ENCODE peak calls at places on chromosomes 16 and 17, in five cellular contexts. O is cardiac fibroblast, L is Calu3, C is foreskin fibroblast, U is AG09309. R is an unnamed sample.

GRCh38 chr16:63289834-63290460 is 1253.7 kb upstream of the CDH8 start:
- DNase-seq in O (peak), L (peak), C (no peak), U (no peak), R (no peak)

GRCh38 chr16:55494994-55495421 is 13.9 kb upstream of the LPCAT2 start:
- DNase-seq in O (peak), L (peak), C (peak), U (peak), R (peak)

GRCh38 chr17:61361084-61361483 is 38.6 kb upstream of the TBX2 start:
- DNase-seq in O (peak), L (no peak), C (peak), U (peak), R (peak)

GRCh38 chr17:78128616-78129384 is at the start of gene TMC6:
- DNase-seq in O (no peak), L (peak), C (no peak), U (no peak), R (no peak)

GRCh38 chr17:35731239-35731931 is at the start of gene RASL10B:
- DNase-seq in O (peak), L (peak), C (peak), U (no peak), R (no peak)

GRCh38 chr16:53926209-53926608 is 222.3 kb downstream of the FTO start:
- DNase-seq in O (no peak), L (no peak), C (no peak), U (no peak), R (no peak)

GRCh38 chr17:48568499-48569259 is 9.5 kb downstream of the HOXB4 start:
- DNase-seq in O (no peak), L (no peak), C (no peak), U (no peak), R (no peak)

GRCh38 chr17:44354582-44355309 is 8.9 kb downstream of the FAM171A2 start:
- DNase-seq in O (no peak), L (no peak), C (no peak), U (no peak), R (no peak)

GRCh38 chr16:50684823-50685455 is 3.8 kb upstream of the SNX20 start:
- DNase-seq in O (no peak), L (no peak), C (no peak), U (no peak), R (no peak)

GRCh38 chr17:13650096-13650675 is 48.5 kb upstream of the HS3ST3A1 start:
- DNase-seq in O (no peak), L (no peak), C (no peak), U (no peak), R (no peak)

GRCh38 chr16:58866935-58867334 is 132.8 kb upstream of the GOT2 start:
- DNase-seq in O (no peak), L (no peak), C (no peak), U (no peak), R (no peak)

GRCh38 chr17:81039854-81040758 is 5.2 kb downstream of the BAIAP2 start:
- DNase-seq in O (peak), L (peak), C (peak), U (no peak), R (no peak)

GRCh38 chr17:17712268-17712924 is 31.1 kb downstream of the RAI1 start:
- DNase-seq in O (peak), L (no peak), C (peak), U (peak), R (peak)

GRCh38 chr17:33373209-33373608 is 80.1 kb upstream of the ASIC2 start:
- DNase-seq in O (no peak), L (no peak), C (no peak), U (no peak), R (no peak)

GRCh38 chr17:42642377-42642776 is 16.7 kb upstream of the TUBG2 start:
- DNase-seq in O (no peak), L (no peak), C (no peak), U (no peak), R (no peak)

GRCh38 chr17:66523378-66524174 is 221.2 kb downstream of the PRKCA start:
- DNase-seq in O (peak), L (no peak), C (peak), U (no peak), R (no peak)

GRCh38 chr17:1168537-1169234 is 11.1 kb downstream of the ABR start:
- DNase-seq in O (no peak), L (no peak), C (no peak), U (no peak), R (no peak)

GRCh38 chr17:1169913-1170312 is 9.9 kb downstream of the ABR start:
- DNase-seq in O (no peak), L (no peak), C (no peak), U (no peak), R (no peak)

GRCh38 chr17:1169471-1169908 is 10.3 kb downstream of the ABR start:
- DNase-seq in O (no peak), L (no peak), C (no peak), U (no peak), R (no peak)

GRCh38 chr17:1171953-1172352 is 7.8 kb downstream of the ABR start:
- DNase-seq in O (no peak), L (no peak), C (no peak), U (no peak), R (no peak)

GRCh38 chr17:1170739-1171138 is 9.0 kb downstream of the ABR start:
- DNase-seq in O (no peak), L (no peak), C (no peak), U (no peak), R (no peak)
- TF ChIP-seq CTCF in O (no peak), L (no peak), C (no peak), U (no peak), R (no peak)

GRCh38 chr16:2914233-2914632 is 2.5 kb downstream of the FLYWCH1 start:
- DNase-seq in O (no peak), L (no peak), C (no peak), U (no peak), R (no peak)
- TF ChIP-seq CTCF in O (no peak), L (no peak), C (no peak), U (no peak), R (no peak)

DNA sequence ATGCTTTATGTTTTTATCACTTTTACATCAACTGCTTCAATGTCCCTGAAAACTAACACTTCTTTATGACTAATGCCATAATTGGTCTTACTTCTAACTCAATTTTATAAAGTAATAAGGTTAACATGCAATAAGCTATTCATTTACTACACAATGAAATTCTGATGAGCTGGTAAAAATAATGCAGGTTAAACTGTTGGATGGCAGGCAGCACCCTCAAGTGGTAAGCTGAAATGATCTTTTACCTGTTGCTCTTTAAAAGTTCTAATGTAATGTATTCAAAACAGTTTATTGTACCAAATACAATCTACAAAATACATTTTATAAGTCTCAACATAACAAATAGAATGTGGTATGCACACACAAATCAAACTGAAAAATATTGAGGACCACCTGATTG is 1280.3 kb downstream of the CDH8 start:
- DNase-seq in O (no peak), L (no peak), C (no peak), U (no peak), R (no peak)
- TF ChIP-seq CTCF in O (no peak), L (no peak), C (no peak), U (no peak), R (no peak)

GRCh38 chr17:7311110-7311698 is 3.8 kb downstream of the EIF5A start:
- DNase-seq in O (no peak), L (no peak), C (no peak), U (no peak), R (no peak)

GRCh38 chr17:7312432-7313027 is 2.6 kb downstream of the GPS2 start:
- DNase-seq in O (no peak), L (no peak), C (no peak), U (no peak), R (no peak)

GRCh38 chr17:7313890-7314718 is 1.1 kb downstream of the GPS2 start:
- DNase-seq in O (peak), L (no peak), C (peak), U (no peak), R (no peak)

GRCh38 chr17:7314719-7315569 is at the start of gene GPS2:
- DNase-seq in O (peak), L (peak), C (peak), U (no peak), R (no peak)

DNA sequence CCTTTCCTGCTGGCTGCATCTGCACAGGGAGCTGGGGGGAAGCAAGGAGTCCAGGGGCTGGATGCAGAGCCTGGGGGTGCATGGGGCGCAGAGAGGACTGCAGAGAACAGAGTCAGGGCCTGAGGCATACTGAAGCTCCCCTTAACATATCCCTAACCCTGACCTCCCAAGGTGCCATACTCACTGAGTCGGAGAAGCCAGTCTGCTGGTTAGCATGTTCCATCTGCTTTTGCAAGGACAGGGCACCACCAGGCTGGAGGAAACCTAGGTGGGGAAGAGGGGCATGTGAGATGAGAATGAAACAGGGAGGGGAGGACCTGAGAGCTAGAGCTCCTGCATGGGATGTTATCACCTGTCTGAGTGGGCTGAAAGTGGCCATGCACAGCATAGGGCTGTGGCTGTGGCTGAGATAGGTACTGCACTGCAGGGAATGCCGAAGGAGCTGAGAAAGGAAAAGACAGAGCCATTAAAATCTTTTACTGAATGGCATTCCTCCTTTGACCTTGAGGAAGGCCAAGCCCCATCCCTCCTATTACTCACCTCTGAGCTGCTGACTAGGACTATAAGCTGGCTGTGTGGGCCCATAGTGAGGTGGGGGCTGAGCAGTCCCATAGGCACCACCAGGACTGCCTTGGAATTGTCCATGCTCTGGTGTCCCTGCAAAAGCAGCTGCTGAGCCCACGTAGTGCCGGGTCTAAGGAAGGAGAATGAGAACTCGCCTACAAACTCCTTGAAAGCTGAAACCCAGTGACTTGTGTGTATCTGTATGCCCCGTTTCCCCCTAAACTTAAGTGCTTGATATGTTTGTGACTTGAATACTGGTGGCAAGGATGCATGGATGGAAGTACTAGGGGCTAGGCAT is 1.9 kb downstream of the GPS2 start:
- DNase-seq in O (peak), L (peak), C (peak), U (no peak), R (no peak)
- TF ChIP-seq CTCF in O (peak), L (no peak), C (no peak), U (no peak), R (no peak)

DNA sequence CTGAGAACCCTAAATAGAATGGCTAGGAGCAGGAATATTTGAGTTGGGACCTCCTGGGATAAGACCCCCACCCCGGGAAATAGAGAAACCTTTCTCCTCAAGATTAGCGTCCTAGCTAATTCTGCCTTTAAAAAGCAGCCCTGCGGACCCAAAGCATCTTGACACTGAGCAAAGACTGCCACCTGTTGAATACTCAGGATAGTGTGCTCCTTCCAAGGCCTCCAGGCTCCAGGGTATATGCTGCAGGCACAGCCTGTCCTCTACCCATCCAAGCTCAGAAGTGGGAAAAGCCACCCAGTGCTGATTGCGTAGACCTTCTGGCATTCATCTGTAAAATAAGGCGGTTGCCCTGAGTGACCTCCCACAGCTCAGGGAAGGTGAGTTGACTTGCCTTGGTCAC is 456.2 kb upstream of the DYNLRB2 start:
- DNase-seq in O (peak), L (peak), C (no peak), U (peak), R (no peak)
- TF ChIP-seq CTCF in O (peak), L (peak), C (peak), U (peak), R (peak)

DNA sequence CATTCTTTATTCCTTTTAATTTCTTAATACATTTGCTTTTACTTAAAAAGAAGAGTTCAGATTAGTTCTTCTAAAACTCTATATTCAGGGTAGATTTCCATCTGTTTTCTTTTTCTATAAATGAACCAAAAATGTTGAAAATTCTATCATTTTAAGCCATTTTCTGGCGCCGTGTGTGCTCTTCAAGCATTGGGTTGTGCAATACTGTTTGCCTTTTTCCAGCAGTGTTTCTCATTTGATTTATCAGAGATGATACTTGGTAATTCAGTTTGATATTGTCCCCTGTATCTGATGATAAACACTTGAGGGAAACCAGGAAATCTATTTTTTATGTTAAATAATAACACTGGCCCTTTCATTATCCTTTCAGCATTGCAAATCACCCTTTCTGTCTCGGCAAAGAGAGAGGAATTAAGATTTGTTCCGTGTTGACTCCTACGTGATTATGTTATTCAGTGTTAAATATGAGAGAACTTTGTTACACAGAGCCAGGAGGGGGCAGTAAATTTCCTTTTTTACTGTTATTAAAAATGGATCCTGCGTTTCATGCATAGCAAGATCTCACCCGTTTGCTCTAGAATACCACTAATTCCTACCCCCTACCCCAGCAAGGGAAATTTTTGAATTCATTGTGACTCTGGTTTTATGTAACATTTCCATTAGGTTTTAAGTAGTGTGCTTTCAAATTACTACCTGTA is 606.9 kb upstream of the RBFOX1 start:
- DNase-seq in O (peak), L (no peak), C (no peak), U (no peak), R (no peak)
- TF ChIP-seq CTCF in O (no peak), L (no peak), C (no peak), U (no peak), R (no peak)

GRCh38 chr16:84194470-84195200 is 3.7 kb downstream of the ADAD2 start:
- DNase-seq in O (no peak), L (no peak), C (no peak), U (no peak), R (no peak)
- TF ChIP-seq CTCF in O (no peak), L (no peak), C (no peak), U (no peak), R (no peak)

R was measured in AG09319.